ENCODE peak calls at places on chromosome 20, in seven cellular contexts. B, A, Q, N, U, W and P are unnamed samples.
A peak's percentile ranks its signal among the peaks of the same experiment; 100 is the strongest.

GRCh38 chr20:48319943-48320584 is 507.7 kb downstream of the PREX1 start:
- DNase-seq in B (no peak), A (peak; percentile 14), Q (no peak), N (no peak), U (no peak), W (no peak), P (no peak)

GRCh38 chr20:667351-668034 is 8.1 kb downstream of the SCRT2 start:
- DNase-seq in B (no peak), A (peak; percentile 18), Q (no peak), N (peak; percentile 59), U (no peak), W (no peak), P (no peak)

GRCh38 chr20:32780749-32781402 is 18.7 kb downstream of the DNMT3B start:
- DNase-seq in B (peak; percentile 72), A (no peak), Q (no peak), N (no peak), U (no peak), W (no peak), P (no peak)

GRCh38 chr20:58815448-58815847 is 35.3 kb downstream of the GNAS-AS1 start:
- DNase-seq in B (no peak), A (no peak), Q (no peak), N (no peak), U (no peak), W (no peak), P (no peak)

GRCh38 chr20:17768267-17768666 is 68.5 kb downstream of the BANF2 start:
- DNase-seq in B (no peak), A (no peak), Q (no peak), N (no peak), U (no peak), W (no peak), P (no peak)

GRCh38 chr20:31674895-31675827 is 37.4 kb downstream of the COX4I2 start:
- DNase-seq in B (no peak), A (peak; percentile 88), Q (peak; percentile 72), N (peak; percentile 75), U (peak; percentile 67), W (no peak), P (no peak)

GRCh38 chr20:1652960-1653359 is 4.6 kb downstream of the SIRPG start:
- DNase-seq in B (no peak), A (no peak), Q (no peak), N (no peak), U (no peak), W (no peak), P (no peak)

GRCh38 chr20:1012359-1013168 is 10.5 kb upstream of the RSPO4 start:
- DNase-seq in B (no peak), A (no peak), Q (no peak), N (no peak), U (no peak), W (no peak), P (no peak)

GRCh38 chr20:18738888-18739287 is 74.7 kb upstream of the SCP2D1 start:
- DNase-seq in B (no peak), A (no peak), Q (no peak), N (no peak), U (no peak), W (no peak), P (no peak)

GRCh38 chr20:17343631-17344447 is 117.0 kb downstream of the PCSK2 start:
- DNase-seq in B (no peak), A (peak; percentile 3), Q (no peak), N (peak; percentile 77), U (no peak), W (no peak), P (no peak)

GRCh38 chr20:50585214-50585613 is 75.0 kb downstream of the PTPN1 start:
- DNase-seq in B (no peak), A (no peak), Q (no peak), N (no peak), U (no peak), W (no peak), P (no peak)
- H3K36me3 ChIP-seq in B (peaks cover 26% of the 10 kb centered on the region), A (peaks cover 19% of the 10 kb centered on the region), Q (no peaks in the 10 kb centered on the region), N (peaks cover 24% of the 10 kb centered on the region), U (peaks cover 37% of the 10 kb centered on the region), W (no peaks in the 10 kb centered on the region), P (peaks cover 16% of the 10 kb centered on the region)

DNA sequence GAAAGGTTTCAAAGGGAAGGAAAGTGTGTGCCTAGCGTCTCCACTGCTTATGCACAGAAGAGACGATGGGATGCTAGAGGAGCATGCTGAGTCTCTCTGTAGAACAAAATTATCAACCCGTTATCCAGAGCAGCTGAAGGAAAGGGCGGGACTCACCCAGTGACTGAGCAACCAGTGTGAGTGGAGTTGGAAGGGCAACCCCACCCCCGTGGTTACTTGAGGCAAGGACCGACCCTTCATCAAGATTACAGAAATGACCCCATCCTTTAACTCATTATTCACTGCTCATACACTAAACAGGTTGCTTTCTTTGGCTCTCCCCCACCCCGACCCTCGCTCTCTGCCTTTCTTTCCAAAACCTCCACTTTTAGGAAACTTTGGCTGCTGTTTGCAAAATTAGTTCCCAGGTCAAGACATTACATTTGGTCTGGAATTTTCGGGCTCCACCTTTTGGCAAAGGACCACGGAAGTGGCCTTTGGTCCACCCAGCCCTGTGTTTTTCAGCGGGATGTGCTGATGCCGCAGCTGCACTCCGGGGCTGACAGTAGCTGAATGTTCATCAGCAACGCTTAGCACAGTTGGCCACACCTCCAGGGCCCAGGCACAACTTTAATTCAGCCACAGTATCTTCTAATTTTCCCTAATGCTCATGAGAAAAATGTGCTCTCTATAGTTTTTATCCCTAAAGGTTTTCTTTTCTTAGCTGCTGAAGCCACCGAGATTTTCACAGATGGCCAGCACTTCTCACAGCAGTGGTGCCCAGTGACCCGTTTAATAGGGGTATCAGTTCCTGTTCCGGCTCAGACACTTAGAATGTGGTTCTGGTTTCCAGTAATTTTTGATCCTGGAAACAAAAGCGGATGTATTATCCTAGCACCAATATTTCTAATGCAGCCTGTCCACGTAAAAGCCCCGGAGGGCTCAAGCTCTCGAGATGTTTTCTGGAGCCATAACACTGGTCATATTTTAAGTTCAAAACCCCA is 103.6 kb upstream of the NXT1 start:
- DNase-seq in B (no peak), A (no peak), Q (no peak), N (no peak), U (no peak), W (no peak), P (no peak)
- H3K4me1 ChIP-seq in B (peaks cover 3% of the 10 kb centered on the region), A (peaks cover 3% of the 10 kb centered on the region), Q (no peaks in the 10 kb centered on the region), N (peaks cover 9% of the 10 kb centered on the region), U (no peaks in the 10 kb centered on the region), W (no peaks in the 10 kb centered on the region), P (no peaks in the 10 kb centered on the region)

GRCh38 chr20:53581444-53582311 is 12.0 kb downstream of the ZNF217 start:
- DNase-seq in B (no peak), A (no peak), Q (no peak), N (no peak), U (peak; percentile 41), W (peak; percentile 48), P (no peak)
- H3K36me3 ChIP-seq in B (peaks cover 25% of the 10 kb centered on the region), A (peaks cover 11% of the 10 kb centered on the region), Q (no peaks in the 10 kb centered on the region), N (peaks cover 44% of the 10 kb centered on the region), U (peaks cover 20% of the 10 kb centered on the region), W (no peaks in the 10 kb centered on the region), P (peaks cover 29% of the 10 kb centered on the region)

GRCh38 chr20:44642203-44643153 is 9.0 kb downstream of the ADA start:
- DNase-seq in B (no peak), A (peak; percentile 91), Q (peak; percentile 79), N (peak; percentile 87), U (peak; percentile 34), W (peak; percentile 60), P (no peak)

GRCh38 chr20:44643154-44643519 is 8.4 kb downstream of the ADA start:
- DNase-seq in B (no peak), A (no peak), Q (no peak), N (no peak), U (no peak), W (no peak), P (no peak)

GRCh38 chr20:44641305-44641704 is 10.2 kb downstream of the ADA start:
- DNase-seq in B (no peak), A (no peak), Q (no peak), N (no peak), U (no peak), W (no peak), P (no peak)

GRCh38 chr20:44637490-44638372 is 13.8 kb downstream of the ADA start:
- DNase-seq in B (no peak), A (no peak), Q (no peak), N (no peak), U (no peak), W (no peak), P (no peak)

GRCh38 chr20:44640522-44640921 is 11.0 kb downstream of the ADA start:
- DNase-seq in B (no peak), A (no peak), Q (no peak), N (no peak), U (no peak), W (no peak), P (no peak)
- H3K4me1 ChIP-seq in B (peaks cover 26% of the 10 kb centered on the region), A (peaks cover 12% of the 10 kb centered on the region), Q (peaks cover 20% of the 10 kb centered on the region), N (peaks cover 27% of the 10 kb centered on the region), U (peaks cover 50% of the 10 kb centered on the region), W (peaks cover 3% of the 10 kb centered on the region), P (peaks cover 10% of the 10 kb centered on the region)

DNA sequence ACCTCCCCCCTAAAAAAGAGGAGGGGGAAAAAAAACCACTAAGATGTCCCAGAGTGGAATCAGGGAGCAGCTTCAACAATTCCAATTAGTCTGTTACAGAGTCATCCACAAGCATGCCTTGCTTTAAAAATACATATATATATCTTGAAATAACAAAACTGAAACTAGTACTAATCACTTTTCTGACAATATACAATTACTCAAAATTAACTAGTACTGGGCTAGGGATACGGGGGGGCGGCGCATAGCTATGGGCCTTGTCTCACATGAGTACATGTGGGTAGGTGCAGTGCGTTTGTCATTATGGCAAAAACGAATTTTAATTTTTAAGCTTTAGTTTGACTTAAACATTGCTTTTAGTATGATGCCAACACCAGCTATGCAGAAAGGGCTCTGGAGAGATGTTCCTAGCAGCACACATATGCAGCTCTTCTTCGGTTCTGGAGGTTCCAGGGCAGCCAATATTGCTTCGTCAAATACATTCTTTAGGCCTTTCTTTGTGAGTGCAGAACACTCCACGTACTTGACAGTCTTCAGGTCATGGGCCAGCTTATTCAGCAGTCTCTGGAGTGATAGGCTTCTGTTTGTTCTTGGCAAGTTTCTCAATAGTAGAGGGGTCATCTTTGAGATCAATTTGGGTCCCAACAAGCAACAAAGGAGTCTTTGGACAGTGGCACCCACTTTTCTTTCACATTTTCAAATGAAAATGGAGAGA is 38.8 kb downstream of the ITCH start:
- DNase-seq in B (no peak), A (no peak), Q (no peak), N (no peak), U (no peak), W (no peak), P (no peak)
- H3K36me3 ChIP-seq in B (no peaks in the 10 kb centered on the region), A (no peaks in the 10 kb centered on the region), Q (no peaks in the 10 kb centered on the region), N (peaks cover 16% of the 10 kb centered on the region), U (peaks cover 3% of the 10 kb centered on the region), W (no peaks in the 10 kb centered on the region), P (no peaks in the 10 kb centered on the region)